ENCODE peak calls at places on chromosomes 1 and 21, in ten cellular contexts. K is HepG2, G is Panc1, M is GM23338, X is spleen, R is transverse colon, V is breast epithelium, O is prostate gland, U is sigmoid colon, L is stomach. Q is an unnamed sample. For H3K4me1, the result is how much of the 10 kb centered on the place peaks cover.

GRCh38 chr21:46402421-46402820 is 56.3 kb upstream of the DIP2A start:
- DNase-seq in U (no peak), O (no peak), R (no peak), K (no peak), X (no peak), G (no peak), L (no peak), V (no peak), M (peak), Q (no peak)

GRCh38 chr21:44919913-44920693 is 596 bp downstream of the ITGB2 start:
- DNase-seq in G (no peak), U (no peak), O (no peak), V (no peak), M (peak), X (peak), K (no peak), L (no peak), R (no peak), Q (no peak)

GRCh38 chr21:39004776-39005605 is 178.3 kb downstream of the PSMG1 start:
- DNase-seq in L (peak), K (no peak), R (peak), O (no peak), V (no peak), G (no peak), X (no peak), U (peak), M (no peak), Q (no peak)

GRCh38 chr1:42290130-42290529 is 44.9 kb downstream of the FOXJ3 start:
- DNase-seq in R (no peak), V (no peak), L (no peak), U (no peak), M (no peak), O (no peak), X (no peak), K (no peak), G (no peak), Q (no peak)

GRCh38 chr1:206784471-206784903 is 12.2 kb upstream of the IL10 start:
- DNase-seq in M (no peak), L (peak), X (peak), G (no peak), R (peak), V (no peak), K (no peak), O (no peak), U (no peak), Q (no peak)

GRCh38 chr21:42109473-42109872 is 38.4 kb downstream of the UMODL1 start:
- DNase-seq in O (no peak), V (no peak), X (peak), M (no peak), K (no peak), L (no peak), U (no peak), G (no peak), R (no peak), Q (no peak)

GRCh38 chr1:202135221-202135721 is 9.3 kb downstream of the ARL8A start:
- DNase-seq in V (peak), G (peak), K (peak), O (peak), R (peak), L (peak), M (peak), U (peak), X (no peak), Q (no peak)

GRCh38 chr1:37177230-37177864 is 143.0 kb upstream of the GRIK3 start:
- DNase-seq in O (no peak), K (peak), M (peak), V (no peak), X (no peak), G (peak), L (no peak), R (peak), U (no peak), Q (no peak)

GRCh38 chr1:72365693-72366092 is 83.4 kb upstream of the NEGR1 start:
- DNase-seq in U (no peak), V (no peak), O (no peak), L (no peak), K (no peak), G (no peak), M (no peak), X (no peak), R (no peak), Q (no peak)

GRCh38 chr1:47351305-47351704 is 17.7 kb downstream of the CMPK1 start:
- DNase-seq in K (no peak), X (no peak), O (no peak), R (no peak), G (no peak), M (no peak), U (no peak), V (no peak), L (no peak), Q (no peak)

GRCh38 chr1:235045921-235046601 is 82.6 kb downstream of the TOMM20 start:
- DNase-seq in M (no peak), O (no peak), K (no peak), L (no peak), V (no peak), R (no peak), U (no peak), X (no peak), G (no peak), Q (no peak)

GRCh38 chr1:229027622-229028182 is 243.2 kb upstream of the RAB4A start:
- DNase-seq in R (peak), X (no peak), L (no peak), V (no peak), M (peak), K (peak), O (no peak), U (peak), G (no peak), Q (no peak)

GRCh38 chr1:55848906-55849305 is 633.7 kb upstream of the USP24 start:
- DNase-seq in V (no peak), X (no peak), R (no peak), U (no peak), L (no peak), O (no peak), M (peak), K (no peak), G (no peak), Q (no peak)

GRCh38 chr1:208178091-208178529 is 66.1 kb downstream of the PLXNA2 start:
- DNase-seq in G (no peak), O (peak), X (no peak), U (no peak), M (no peak), L (peak), R (peak), K (peak), V (no peak), Q (no peak)

GRCh38 chr1:60989745-60990718 is 92.3 kb upstream of the NFIA start:
- DNase-seq in M (no peak), O (no peak), R (no peak), V (no peak), K (no peak), G (no peak), L (no peak), U (peak), X (no peak), Q (no peak)

GRCh38 chr1:212161231-212161781 is 123.9 kb upstream of the PPP2R5A start:
- DNase-seq in G (no peak), M (no peak), V (peak), U (no peak), K (no peak), R (no peak), L (no peak), O (no peak), X (no peak), Q (no peak)

GRCh38 chr1:182515556-182515955 is 65.6 kb downstream of the RGSL1 start:
- DNase-seq in O (no peak), R (no peak), X (no peak), G (no peak), M (no peak), V (no peak), L (no peak), U (no peak), K (no peak), Q (no peak)

GRCh38 chr1:22702671-22703070 is 8.0 kb upstream of the EPHB2 start:
- DNase-seq in G (no peak), V (no peak), O (no peak), L (peak), U (no peak), K (no peak), M (no peak), R (peak), X (no peak), Q (no peak)

GRCh38 chr1:9758559-9759121 is 65.1 kb downstream of the CLSTN1 start:
- DNase-seq in R (no peak), G (no peak), V (no peak), K (no peak), X (peak), O (no peak), M (no peak), L (no peak), U (no peak), Q (no peak)

GRCh38 chr1:31757989-31758388 is 6.2 kb downstream of the ADGRB2 start:
- DNase-seq in K (no peak), O (no peak), L (no peak), V (no peak), U (no peak), X (no peak), R (no peak), G (no peak), M (no peak), Q (no peak)

GRCh38 chr1:67761730-67762129 is 71.5 kb downstream of the GNG12 start:
- DNase-seq in O (no peak), G (no peak), U (no peak), X (no peak), M (no peak), R (no peak), K (no peak), V (no peak), L (no peak), Q (peak)

GRCh38 chr1:175146535-175147213 is 45.9 kb downstream of the KIAA0040 start:
- DNase-seq in G (no peak), R (peak), K (peak), L (peak), U (peak), X (peak), M (peak), O (peak), V (no peak), Q (no peak)

GRCh38 chr21:36079010-36079649 is 9.3 kb downstream of the CBR1 start:
- DNase-seq in X (no peak), M (no peak), R (peak), U (no peak), O (no peak), L (peak), G (no peak), V (no peak), K (no peak), Q (no peak)

GRCh38 chr1:1421147-1421906 is at the start of gene ANKRD65:
- DNase-seq in G (no peak), R (no peak), X (peak), L (no peak), M (no peak), U (no peak), O (no peak), K (peak), V (peak), Q (no peak)

GRCh38 chr21:44618504-44618903 is 6.6 kb downstream of the KRTAP10-8 start:
- DNase-seq in G (no peak), O (no peak), U (peak), V (no peak), M (peak), X (peak), K (peak), R (peak), L (no peak), Q (no peak)

GRCh38 chr1:178283409-178283808 is 189.5 kb downstream of the RASAL2 start:
- DNase-seq in R (no peak), G (no peak), K (no peak), M (peak), X (no peak), O (no peak), U (no peak), L (no peak), V (peak), Q (no peak)
- TF ChIP-seq POLR2AphosphoS5 in R (no peak), G (no peak), K (no peak), M (peak), X (no peak), O (no peak), U (no peak), L (no peak), V (no peak), Q (no peak)

DNA sequence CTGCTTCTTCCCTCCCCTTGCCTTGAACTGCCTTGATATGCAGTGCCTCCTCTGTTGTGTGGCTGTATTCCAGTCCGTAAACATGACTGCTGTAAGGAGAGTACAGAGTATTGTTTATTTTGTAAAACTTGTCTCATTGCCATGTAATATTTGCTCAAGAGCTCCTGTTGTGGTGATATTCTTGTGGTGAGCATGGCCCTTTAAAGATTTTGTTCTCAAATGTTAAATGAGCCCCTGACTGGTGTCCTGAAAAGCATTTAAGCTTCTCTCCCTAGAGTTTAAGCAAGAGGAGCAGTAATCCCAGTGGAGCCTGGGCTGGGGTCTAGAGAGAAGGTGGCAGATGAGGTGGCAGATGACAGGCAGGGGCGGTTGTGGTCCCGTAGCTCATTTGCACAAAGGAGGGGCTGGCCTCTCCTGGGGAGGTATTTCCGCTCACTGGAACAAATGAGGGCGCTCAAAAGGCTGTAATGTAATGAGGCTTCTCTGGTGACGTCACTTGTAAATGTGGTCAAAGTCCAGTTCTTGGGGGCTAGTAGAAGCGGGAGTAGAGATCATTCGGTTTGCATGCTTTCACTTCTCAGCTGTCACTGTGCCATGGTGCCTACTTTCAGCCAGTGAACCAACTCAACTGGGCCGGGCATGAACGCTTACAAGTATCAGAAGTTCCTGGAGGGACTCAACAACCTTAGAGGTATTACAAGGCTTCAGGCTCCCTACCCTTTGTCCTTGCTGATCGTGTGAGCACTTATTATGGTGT is 46.0 kb upstream of the MACF1 start:
- DNase-seq in M (peak), R (peak), V (peak), G (peak), U (no peak), L (peak), K (peak), X (no peak), O (peak), Q (no peak)
- H3K4me1 ChIP-seq in M (half or more), R (under half), V (under half), G (half or more), U (half or more), L (half or more), K (half or more), X (under half), O (under half), Q (half or more)

GRCh38 chr1:170076199-170076598 is 1.7 kb upstream of the KIFAP3 start:
- DNase-seq in V (no peak), U (no peak), M (no peak), K (no peak), R (no peak), X (no peak), O (no peak), L (no peak), G (no peak), Q (no peak)

GRCh38 chr1:170073893-170074249 is 624 bp downstream of the KIFAP3 start:
- DNase-seq in X (peak), L (no peak), O (no peak), K (no peak), G (no peak), M (no peak), U (no peak), R (no peak), V (no peak), Q (no peak)

GRCh38 chr1:170075186-170075585 is 691 bp upstream of the KIFAP3 start:
- DNase-seq in X (no peak), L (no peak), G (no peak), R (no peak), V (no peak), K (no peak), O (no peak), U (no peak), M (no peak), Q (no peak)

GRCh38 chr1:170071378-170071777 is 3.1 kb downstream of the KIFAP3 start:
- DNase-seq in G (no peak), M (no peak), R (no peak), O (no peak), K (no peak), X (no peak), L (no peak), V (no peak), U (no peak), Q (no peak)

DNA sequence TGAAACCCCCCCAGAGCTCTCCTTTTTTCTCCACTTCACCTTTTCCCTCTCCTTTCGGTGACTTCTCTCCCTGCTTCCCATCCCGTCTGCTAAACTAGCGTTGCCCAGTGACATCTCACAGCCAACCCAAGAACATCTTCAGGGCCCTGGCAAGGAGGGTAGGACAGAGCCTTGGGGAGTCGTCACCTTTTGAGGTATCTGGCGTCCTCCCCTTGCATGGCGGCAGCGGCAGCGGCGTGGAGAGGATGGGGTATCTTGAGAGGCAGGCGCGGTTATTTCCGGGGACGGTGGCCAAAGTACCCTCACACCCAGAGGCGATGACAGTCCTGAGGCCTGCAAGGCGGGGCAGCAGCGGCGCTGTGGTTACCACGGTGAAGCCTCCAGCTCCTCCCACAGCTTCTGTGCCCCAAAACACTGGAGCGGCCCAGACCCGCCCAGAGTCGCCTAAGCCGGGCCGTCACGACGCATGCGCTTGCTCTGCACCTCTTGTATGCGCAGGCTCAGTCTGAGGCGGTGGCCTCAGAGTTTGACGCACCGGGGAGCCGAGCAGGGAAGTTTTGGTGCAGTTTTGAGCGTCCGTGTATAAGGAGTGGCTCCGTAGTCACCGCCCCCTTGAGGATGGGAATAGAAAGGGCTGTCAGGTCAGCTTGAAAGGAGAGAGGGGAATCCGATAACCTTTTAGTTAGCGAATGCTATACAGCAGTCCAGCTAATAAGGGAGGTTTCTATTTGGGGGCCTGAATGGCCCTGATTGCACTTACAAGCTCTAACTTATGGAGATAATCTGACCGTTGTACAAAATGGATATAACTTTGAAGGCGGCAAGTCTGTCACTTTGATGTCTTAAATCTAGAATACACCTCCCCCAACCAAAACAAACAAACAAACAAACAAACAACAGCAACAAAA is at the start of gene KIFAP3:
- DNase-seq in M (peak), U (peak), K (peak), R (peak), X (peak), V (peak), O (peak), L (peak), G (peak), Q (peak)
- TF ChIP-seq POLR2AphosphoS5 in M (no peak), U (peak), K (peak), R (peak), X (peak), V (peak), O (peak), L (peak), G (peak), Q (peak)

DNA sequence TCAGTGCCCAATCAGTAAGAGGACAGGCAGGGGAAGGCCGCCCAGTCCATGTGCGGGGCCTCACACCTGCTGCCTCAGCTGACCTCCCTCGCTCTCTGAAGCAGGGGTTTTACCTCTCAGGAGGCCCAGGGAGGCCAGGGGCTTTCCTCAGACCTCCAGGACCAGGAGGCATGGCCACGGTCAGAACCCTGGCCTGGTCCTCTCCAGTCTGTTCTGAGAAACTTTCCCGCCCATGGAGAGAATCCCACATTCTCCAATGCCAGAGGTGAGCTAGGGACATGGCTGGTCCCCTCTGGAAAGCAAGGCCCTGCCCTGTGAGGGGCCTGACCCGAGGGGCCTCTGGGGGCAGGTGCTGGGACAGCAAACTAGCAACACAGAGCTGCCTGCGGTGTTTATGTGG is 68.2 kb downstream of the DMRTB1 start:
- DNase-seq in L (no peak), X (no peak), M (no peak), U (no peak), V (no peak), K (no peak), G (no peak), O (no peak), R (no peak), Q (no peak)
- H3K4me1 ChIP-seq in L (under half), X (under half), M (under half), U (under half), V (under half), K (under half), G (under half), O (under half), R (under half), Q (under half)

GRCh38 chr1:90716552-90717355 is at the start of gene BARHL2:
- DNase-seq in U (no peak), O (no peak), L (no peak), G (no peak), K (no peak), M (peak), V (no peak), X (no peak), R (no peak), Q (no peak)
- TF ChIP-seq POLR2AphosphoS5 in U (no peak), O (no peak), L (no peak), G (no peak), K (no peak), M (no peak), V (no peak), X (no peak), R (no peak), Q (no peak)

DNA sequence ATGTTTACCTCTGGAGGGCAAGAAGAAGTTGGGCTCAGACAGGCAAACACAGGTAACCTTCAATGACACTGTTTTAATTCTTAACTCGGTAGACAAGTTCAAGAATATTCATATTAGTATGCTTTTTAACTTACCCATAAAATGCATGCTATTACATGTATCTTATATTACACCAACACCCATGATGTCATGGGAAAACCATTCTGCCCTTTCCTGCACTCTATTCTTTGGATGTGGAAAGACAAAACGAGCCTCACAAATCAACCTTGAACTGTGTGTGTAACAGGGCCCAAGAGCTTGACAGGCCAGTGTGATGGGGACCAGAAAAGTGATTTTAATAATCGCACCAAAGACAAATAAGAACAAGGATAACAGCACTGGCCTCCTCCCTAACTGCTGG is 22.6 kb upstream of the RAP1GAP start:
- DNase-seq in U (no peak), R (no peak), M (no peak), O (no peak), L (no peak), G (no peak), X (no peak), V (no peak), K (no peak), Q (no peak)
- H3K4me1 ChIP-seq in U (under half), R (under half), M (under half), O (under half), L (under half), G (under half), X (under half), V (under half), K (under half), Q (under half)